ENCODE peak calls at places on chromosome 5, in six cellular contexts. One of them, this sample, is unnamed.

GRCh38 chr5:134463991-134464760 is 52.5 kb upstream of the CDKN2AIPNL start:
- DNase-seq in HepG2: no peak
- DNase-seq in HCT116: no peak
- DNase-seq in GM12878: no peak
- DNase-seq in H1: no peak
- DNase-seq in K562: no peak
- DNase-seq in this sample: no peak

GRCh38 chr5:40826778-40827478 is 8.1 kb downstream of the RPL37 start:
- DNase-seq in GM12878: no peak
- DNase-seq in HepG2: no peak
- DNase-seq in HCT116: no peak
- DNase-seq in H1: no peak
- DNase-seq in K562: no peak
- DNase-seq in this sample: no peak

GRCh38 chr5:80619081-80619480 is 35.4 kb upstream of the MSH3 start:
- DNase-seq in HepG2: no peak
- DNase-seq in GM12878: no peak
- DNase-seq in H1: no peak
- DNase-seq in HCT116: no peak
- DNase-seq in K562: no peak
- DNase-seq in this sample: no peak

GRCh38 chr5:78116167-78116566 is 178.3 kb downstream of the AP3B1 start:
- DNase-seq in GM12878: no peak
- DNase-seq in H1: no peak
- DNase-seq in HepG2: peak; percentile 10
- DNase-seq in K562: no peak
- DNase-seq in HCT116: no peak
- DNase-seq in this sample: no peak

GRCh38 chr5:96913233-96913632 is 22.6 kb upstream of the LNPEP start:
- DNase-seq in H1: no peak
- DNase-seq in HCT116: no peak
- DNase-seq in HepG2: no peak
- DNase-seq in GM12878: no peak
- DNase-seq in K562: no peak
- DNase-seq in this sample: no peak

GRCh38 chr5:118857700-118858099 is 130.6 kb downstream of the DTWD2 start:
- DNase-seq in GM12878: no peak
- DNase-seq in HCT116: no peak
- DNase-seq in HepG2: no peak
- DNase-seq in H1: no peak
- DNase-seq in K562: no peak
- DNase-seq in this sample: no peak

GRCh38 chr5:5291357-5291756 is 131.1 kb upstream of the ICE1 start:
- DNase-seq in HepG2: no peak
- DNase-seq in GM12878: no peak
- DNase-seq in K562: no peak
- DNase-seq in HCT116: no peak
- DNase-seq in H1: no peak
- DNase-seq in this sample: no peak

GRCh38 chr5:121273818-121274433 is 577.8 kb upstream of the FTMT start:
- DNase-seq in GM12878: no peak
- DNase-seq in K562: peak; percentile 24
- DNase-seq in HCT116: peak; percentile 74
- DNase-seq in HepG2: peak; percentile 53
- DNase-seq in H1: no peak
- DNase-seq in this sample: no peak

GRCh38 chr5:107700486-107700885 is 29.7 kb upstream of the EFNA5 start:
- DNase-seq in HepG2: no peak
- DNase-seq in GM12878: no peak
- DNase-seq in HCT116: no peak
- DNase-seq in H1: no peak
- DNase-seq in K562: no peak
- DNase-seq in this sample: no peak

GRCh38 chr5:107704686-107705389 is 34.1 kb upstream of the EFNA5 start:
- DNase-seq in HepG2: no peak
- DNase-seq in H1: no peak
- DNase-seq in GM12878: no peak
- DNase-seq in K562: no peak
- DNase-seq in HCT116: no peak
- DNase-seq in this sample: no peak

GRCh38 chr5:107705390-107706014 is 34.8 kb upstream of the EFNA5 start:
- DNase-seq in GM12878: no peak
- DNase-seq in HepG2: no peak
- DNase-seq in HCT116: no peak
- DNase-seq in H1: no peak
- DNase-seq in K562: no peak
- DNase-seq in this sample: no peak
- TF ChIP-seq ZNF274 in GM12878: no peak
- TF ChIP-seq ZNF274 in HepG2: no peak
- TF ChIP-seq ZNF274 in HCT116: no peak
- TF ChIP-seq ZNF274 in H1: no peak
- TF ChIP-seq ZNF274 in K562: no peak
- TF ChIP-seq ZNF274 in this sample: no peak

GRCh38 chr5:4196744-4197646 is 601.4 kb downstream of the IRX1 start:
- DNase-seq in K562: no peak
- DNase-seq in HepG2: no peak
- DNase-seq in GM12878: no peak
- DNase-seq in H1: no peak
- DNase-seq in HCT116: no peak
- DNase-seq in this sample: no peak

GRCh38 chr5:4198461-4198860 is 602.8 kb downstream of the IRX1 start:
- DNase-seq in GM12878: no peak
- DNase-seq in HCT116: no peak
- DNase-seq in HepG2: no peak
- DNase-seq in H1: no peak
- DNase-seq in K562: no peak
- DNase-seq in this sample: no peak

GRCh38 chr5:4199036-4199435 is 603.4 kb downstream of the IRX1 start:
- DNase-seq in K562: no peak
- DNase-seq in HepG2: no peak
- DNase-seq in HCT116: no peak
- DNase-seq in GM12878: no peak
- DNase-seq in H1: no peak
- DNase-seq in this sample: no peak

GRCh38 chr5:4203146-4203545 is 607.5 kb downstream of the IRX1 start:
- DNase-seq in K562: no peak
- DNase-seq in H1: no peak
- DNase-seq in GM12878: no peak
- DNase-seq in HepG2: no peak
- DNase-seq in HCT116: no peak
- DNase-seq in this sample: no peak

GRCh38 chr5:4199461-4199860 is 603.8 kb downstream of the IRX1 start:
- DNase-seq in K562: no peak
- DNase-seq in H1: no peak
- DNase-seq in HCT116: no peak
- DNase-seq in GM12878: no peak
- DNase-seq in HepG2: no peak
- DNase-seq in this sample: peak; percentile 27
- TF ChIP-seq ZNF274 in K562: no peak
- TF ChIP-seq ZNF274 in H1: no peak
- TF ChIP-seq ZNF274 in HCT116: no peak
- TF ChIP-seq ZNF274 in GM12878: no peak
- TF ChIP-seq ZNF274 in HepG2: no peak
- TF ChIP-seq ZNF274 in this sample: no peak

GRCh38 chr5:45038366-45038987 is 229.7 kb downstream of the MRPS30 start:
- DNase-seq in HepG2: peak; percentile 14
- DNase-seq in GM12878: no peak
- DNase-seq in HCT116: peak; percentile 55
- DNase-seq in K562: peak; percentile 12
- DNase-seq in H1: no peak
- DNase-seq in this sample: peak; percentile 28
- TF ChIP-seq ZNF274 in HepG2: no peak
- TF ChIP-seq ZNF274 in GM12878: no peak
- TF ChIP-seq ZNF274 in HCT116: no peak
- TF ChIP-seq ZNF274 in K562: no peak
- TF ChIP-seq ZNF274 in H1: no peak
- TF ChIP-seq ZNF274 in this sample: no peak

DNA sequence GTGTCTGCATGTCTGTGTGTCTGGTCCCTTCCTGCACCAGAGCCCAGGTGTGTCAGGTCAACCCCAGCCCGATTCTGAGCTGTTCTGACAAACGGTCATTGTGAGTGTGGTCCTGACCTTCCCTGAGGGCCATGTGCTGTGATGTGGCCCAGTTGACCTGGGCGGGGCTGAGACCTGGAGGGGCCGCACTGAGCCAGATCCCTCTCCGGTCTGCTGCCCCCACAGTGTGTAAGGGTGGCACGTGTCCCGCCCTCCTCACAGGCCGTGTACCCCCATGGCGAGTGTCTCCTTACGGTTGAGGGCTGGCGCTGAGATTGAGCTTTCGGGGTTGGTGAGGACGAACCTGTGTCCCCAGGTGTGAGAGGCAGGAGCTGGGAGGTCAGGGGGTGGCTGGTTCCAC is 136.5 kb downstream of the MRPL36 start:
- DNase-seq in H1: no peak
- DNase-seq in HepG2: no peak
- DNase-seq in K562: no peak
- DNase-seq in HCT116: no peak
- DNase-seq in GM12878: no peak
- DNase-seq in this sample: no peak
- TF ChIP-seq ZNF274 in H1: no peak
- TF ChIP-seq ZNF274 in HepG2: no peak
- TF ChIP-seq ZNF274 in K562: no peak
- TF ChIP-seq ZNF274 in HCT116: no peak
- TF ChIP-seq ZNF274 in GM12878: no peak
- TF ChIP-seq ZNF274 in this sample: no peak

GRCh38 chr5:67092447-67093023 is 104.1 kb downstream of the CD180 start:
- DNase-seq in GM12878: no peak
- DNase-seq in H1: no peak
- DNase-seq in HCT116: no peak
- DNase-seq in K562: no peak
- DNase-seq in HepG2: no peak
- DNase-seq in this sample: no peak

GRCh38 chr5:67093259-67093658 is 103.3 kb downstream of the CD180 start:
- DNase-seq in HCT116: no peak
- DNase-seq in K562: no peak
- DNase-seq in GM12878: no peak
- DNase-seq in HepG2: peak; percentile 6
- DNase-seq in H1: no peak
- DNase-seq in this sample: no peak

GRCh38 chr5:67090593-67090992 is 106.0 kb downstream of the CD180 start:
- DNase-seq in GM12878: no peak
- DNase-seq in HCT116: no peak
- DNase-seq in H1: no peak
- DNase-seq in K562: no peak
- DNase-seq in HepG2: no peak
- DNase-seq in this sample: no peak

GRCh38 chr5:67095346-67095871 is 101.2 kb downstream of the CD180 start:
- DNase-seq in HepG2: peak; percentile 93
- DNase-seq in GM12878: no peak
- DNase-seq in HCT116: no peak
- DNase-seq in H1: no peak
- DNase-seq in K562: no peak
- DNase-seq in this sample: no peak

GRCh38 chr5:67094476-67095300 is 101.9 kb downstream of the CD180 start:
- DNase-seq in GM12878: no peak
- DNase-seq in H1: no peak
- DNase-seq in HepG2: peak; percentile 35
- DNase-seq in K562: no peak
- DNase-seq in HCT116: no peak
- DNase-seq in this sample: peak; percentile 22
- TF ChIP-seq ZNF274 in GM12878: no peak
- TF ChIP-seq ZNF274 in H1: no peak
- TF ChIP-seq ZNF274 in HepG2: no peak
- TF ChIP-seq ZNF274 in K562: no peak
- TF ChIP-seq ZNF274 in HCT116: no peak
- TF ChIP-seq ZNF274 in this sample: no peak

GRCh38 chr5:160047362-160047761 is 38.4 kb downstream of the TTC1 start:
- DNase-seq in K562: no peak
- DNase-seq in HCT116: no peak
- DNase-seq in GM12878: no peak
- DNase-seq in HepG2: no peak
- DNase-seq in H1: no peak
- DNase-seq in this sample: no peak

GRCh38 chr5:160048131-160048530 is 39.2 kb downstream of the TTC1 start:
- DNase-seq in K562: no peak
- DNase-seq in H1: no peak
- DNase-seq in HCT116: no peak
- DNase-seq in GM12878: no peak
- DNase-seq in HepG2: no peak
- DNase-seq in this sample: no peak

GRCh38 chr5:160049099-160049498 is 40.2 kb downstream of the TTC1 start:
- DNase-seq in K562: no peak
- DNase-seq in HCT116: no peak
- DNase-seq in HepG2: no peak
- DNase-seq in H1: no peak
- DNase-seq in GM12878: no peak
- DNase-seq in this sample: no peak

GRCh38 chr5:160042674-160043073 is 33.7 kb downstream of the TTC1 start:
- DNase-seq in K562: no peak
- DNase-seq in HepG2: no peak
- DNase-seq in HCT116: no peak
- DNase-seq in GM12878: no peak
- DNase-seq in H1: no peak
- DNase-seq in this sample: peak; percentile 44

GRCh38 chr5:160045004-160045403 is 36.1 kb downstream of the TTC1 start:
- DNase-seq in GM12878: no peak
- DNase-seq in HCT116: no peak
- DNase-seq in K562: no peak
- DNase-seq in H1: no peak
- DNase-seq in HepG2: no peak
- DNase-seq in this sample: no peak
- TF ChIP-seq ZNF274 in GM12878: no peak
- TF ChIP-seq ZNF274 in HCT116: no peak
- TF ChIP-seq ZNF274 in K562: no peak
- TF ChIP-seq ZNF274 in H1: no peak
- TF ChIP-seq ZNF274 in HepG2: no peak
- TF ChIP-seq ZNF274 in this sample: no peak

DNA sequence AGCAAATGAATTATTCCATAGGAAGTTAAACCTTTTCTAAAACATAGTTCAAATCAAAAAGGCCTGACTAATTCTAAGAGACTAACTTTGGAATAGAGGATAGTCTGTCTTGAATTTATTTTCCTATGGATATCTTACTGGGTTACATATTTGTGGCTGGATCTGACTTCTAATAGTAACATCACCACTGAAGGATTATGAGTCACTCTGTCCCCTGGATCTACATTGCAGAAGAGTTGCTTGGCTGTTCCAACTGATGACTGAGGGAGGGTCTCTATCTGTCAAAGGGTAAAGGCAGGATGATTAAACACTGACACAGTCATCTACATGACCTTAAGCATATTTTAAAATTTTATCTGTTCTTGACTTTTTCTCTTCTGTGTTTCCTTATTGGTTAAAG is 119.6 kb upstream of the FST start:
- DNase-seq in HCT116: peak; percentile 4
- DNase-seq in K562: no peak
- DNase-seq in H1: no peak
- DNase-seq in HepG2: no peak
- DNase-seq in GM12878: no peak
- DNase-seq in this sample: no peak
- TF ChIP-seq ZNF274 in HCT116: no peak
- TF ChIP-seq ZNF274 in K562: no peak
- TF ChIP-seq ZNF274 in H1: no peak
- TF ChIP-seq ZNF274 in HepG2: no peak
- TF ChIP-seq ZNF274 in GM12878: no peak
- TF ChIP-seq ZNF274 in this sample: no peak

GRCh38 chr5:75640395-75640794 is 29.1 kb downstream of the ANKDD1B start:
- DNase-seq in K562: no peak
- DNase-seq in GM12878: no peak
- DNase-seq in HCT116: peak; percentile 4
- DNase-seq in HepG2: no peak
- DNase-seq in H1: no peak
- DNase-seq in this sample: no peak
- TF ChIP-seq ZNF274 in K562: no peak
- TF ChIP-seq ZNF274 in GM12878: no peak
- TF ChIP-seq ZNF274 in HCT116: no peak
- TF ChIP-seq ZNF274 in HepG2: no peak
- TF ChIP-seq ZNF274 in H1: no peak
- TF ChIP-seq ZNF274 in this sample: no peak

GRCh38 chr5:100900142-100900795 is 2.8 kb downstream of the ST8SIA4 start:
- DNase-seq in HepG2: no peak
- DNase-seq in H1: peak; percentile 54
- DNase-seq in HCT116: no peak
- DNase-seq in GM12878: no peak
- DNase-seq in K562: no peak
- DNase-seq in this sample: no peak
- TF ChIP-seq ZNF274 in HepG2: no peak
- TF ChIP-seq ZNF274 in H1: no peak
- TF ChIP-seq ZNF274 in HCT116: no peak
- TF ChIP-seq ZNF274 in GM12878: no peak
- TF ChIP-seq ZNF274 in K562: no peak
- TF ChIP-seq ZNF274 in this sample: no peak

This sample was measured in NT2/D1.